ENCODE peak calls at places on chromosomes 2 and 18, in nine cellular contexts. One of them, this sample, is unnamed. For H3K27me3, the result is how much of the 10 kb centered on the place peaks cover.

GRCh38 chr2:189231719-189232323 is 52.3 kb upstream of the COL5A2 start:
- DNase-seq in IMR-90: no peak
- DNase-seq in naive thymus-derived CD4-positive, alpha-beta T cell: no peak
- DNase-seq in endodermal cell: no peak
- DNase-seq in BJ: no peak
- DNase-seq in psoas muscle: no peak
- DNase-seq in adipocyte: no peak
- DNase-seq in upper lobe of left lung: no peak
- DNase-seq in GM23338: no peak
- DNase-seq in this sample: no peak

GRCh38 chr2:225597911-225598310 is 198.4 kb downstream of the NYAP2 start:
- DNase-seq in BJ: no peak
- DNase-seq in adipocyte: no peak
- DNase-seq in endodermal cell: no peak
- DNase-seq in upper lobe of left lung: no peak
- DNase-seq in GM23338: no peak
- DNase-seq in naive thymus-derived CD4-positive, alpha-beta T cell: no peak
- DNase-seq in IMR-90: no peak
- DNase-seq in psoas muscle: no peak
- DNase-seq in this sample: no peak

GRCh38 chr2:152499921-152500320 is 164.9 kb downstream of the FMNL2 start:
- DNase-seq in naive thymus-derived CD4-positive, alpha-beta T cell: no peak
- DNase-seq in upper lobe of left lung: no peak
- DNase-seq in GM23338: no peak
- DNase-seq in endodermal cell: no peak
- DNase-seq in BJ: no peak
- DNase-seq in IMR-90: peak
- DNase-seq in psoas muscle: no peak
- DNase-seq in adipocyte: peak
- DNase-seq in this sample: peak

GRCh38 chr2:14420851-14421250 is 211.7 kb upstream of the LRATD1 start:
- DNase-seq in upper lobe of left lung: no peak
- DNase-seq in adipocyte: peak
- DNase-seq in IMR-90: peak
- DNase-seq in psoas muscle: no peak
- DNase-seq in GM23338: no peak
- DNase-seq in endodermal cell: no peak
- DNase-seq in BJ: peak
- DNase-seq in naive thymus-derived CD4-positive, alpha-beta T cell: no peak
- DNase-seq in this sample: no peak

GRCh38 chr2:177753682-177754475 is 318.7 kb downstream of the PDE11A start:
- DNase-seq in psoas muscle: peak
- DNase-seq in upper lobe of left lung: no peak
- DNase-seq in endodermal cell: peak
- DNase-seq in IMR-90: peak
- DNase-seq in GM23338: peak
- DNase-seq in adipocyte: peak
- DNase-seq in naive thymus-derived CD4-positive, alpha-beta T cell: no peak
- DNase-seq in BJ: peak
- DNase-seq in this sample: no peak

GRCh38 chr2:36352024-36352398 is 3.6 kb upstream of the CRIM1 start:
- DNase-seq in endodermal cell: peak
- DNase-seq in IMR-90: peak
- DNase-seq in naive thymus-derived CD4-positive, alpha-beta T cell: peak
- DNase-seq in upper lobe of left lung: no peak
- DNase-seq in psoas muscle: no peak
- DNase-seq in BJ: no peak
- DNase-seq in GM23338: peak
- DNase-seq in adipocyte: peak
- DNase-seq in this sample: no peak

GRCh38 chr2:67502346-67503065 is 105.4 kb downstream of the ETAA1 start:
- DNase-seq in naive thymus-derived CD4-positive, alpha-beta T cell: no peak
- DNase-seq in GM23338: no peak
- DNase-seq in IMR-90: peak
- DNase-seq in upper lobe of left lung: no peak
- DNase-seq in BJ: no peak
- DNase-seq in psoas muscle: no peak
- DNase-seq in endodermal cell: no peak
- DNase-seq in adipocyte: no peak
- DNase-seq in this sample: no peak

GRCh38 chr2:147910990-147911473 is 66.2 kb downstream of the ACVR2A start:
- DNase-seq in GM23338: peak
- DNase-seq in naive thymus-derived CD4-positive, alpha-beta T cell: peak
- DNase-seq in upper lobe of left lung: no peak
- DNase-seq in BJ: no peak
- DNase-seq in psoas muscle: no peak
- DNase-seq in IMR-90: peak
- DNase-seq in adipocyte: peak
- DNase-seq in endodermal cell: peak
- DNase-seq in this sample: peak

GRCh38 chr2:19274439-19274838 is 84.0 kb downstream of the OSR1 start:
- DNase-seq in GM23338: no peak
- DNase-seq in naive thymus-derived CD4-positive, alpha-beta T cell: no peak
- DNase-seq in psoas muscle: no peak
- DNase-seq in upper lobe of left lung: no peak
- DNase-seq in endodermal cell: no peak
- DNase-seq in BJ: no peak
- DNase-seq in adipocyte: no peak
- DNase-seq in IMR-90: peak
- DNase-seq in this sample: no peak

GRCh38 chr2:196234672-196235071 is 63.3 kb upstream of the STK17B start:
- DNase-seq in upper lobe of left lung: no peak
- DNase-seq in adipocyte: peak
- DNase-seq in GM23338: no peak
- DNase-seq in endodermal cell: no peak
- DNase-seq in naive thymus-derived CD4-positive, alpha-beta T cell: no peak
- DNase-seq in psoas muscle: no peak
- DNase-seq in BJ: no peak
- DNase-seq in IMR-90: peak
- DNase-seq in this sample: no peak

GRCh38 chr18:14086459-14087231 is 45.6 kb downstream of the ZNF519 start:
- DNase-seq in upper lobe of left lung: no peak
- DNase-seq in GM23338: peak
- DNase-seq in naive thymus-derived CD4-positive, alpha-beta T cell: no peak
- DNase-seq in psoas muscle: no peak
- DNase-seq in endodermal cell: peak
- DNase-seq in adipocyte: peak
- DNase-seq in IMR-90: peak
- DNase-seq in BJ: no peak
- DNase-seq in this sample: no peak

GRCh38 chr18:34650121-34650545 is 60.0 kb upstream of the DTNA start:
- DNase-seq in IMR-90: peak
- DNase-seq in BJ: peak
- DNase-seq in endodermal cell: no peak
- DNase-seq in GM23338: no peak
- DNase-seq in naive thymus-derived CD4-positive, alpha-beta T cell: no peak
- DNase-seq in upper lobe of left lung: no peak
- DNase-seq in adipocyte: peak
- DNase-seq in psoas muscle: no peak
- DNase-seq in this sample: peak

GRCh38 chr2:209323738-209324137 is 100.1 kb upstream of the MAP2 start:
- DNase-seq in GM23338: no peak
- DNase-seq in naive thymus-derived CD4-positive, alpha-beta T cell: no peak
- DNase-seq in BJ: no peak
- DNase-seq in endodermal cell: no peak
- DNase-seq in adipocyte: no peak
- DNase-seq in upper lobe of left lung: no peak
- DNase-seq in IMR-90: no peak
- DNase-seq in psoas muscle: no peak
- DNase-seq in this sample: no peak

GRCh38 chr2:138389067-138389466 is 112.5 kb upstream of the SPOPL start:
- DNase-seq in upper lobe of left lung: no peak
- DNase-seq in BJ: no peak
- DNase-seq in naive thymus-derived CD4-positive, alpha-beta T cell: no peak
- DNase-seq in endodermal cell: no peak
- DNase-seq in IMR-90: no peak
- DNase-seq in psoas muscle: no peak
- DNase-seq in adipocyte: no peak
- DNase-seq in GM23338: no peak
- DNase-seq in this sample: no peak

GRCh38 chr2:115129502-115129901 is 687.1 kb downstream of the DPP10 start:
- DNase-seq in naive thymus-derived CD4-positive, alpha-beta T cell: no peak
- DNase-seq in BJ: no peak
- DNase-seq in psoas muscle: no peak
- DNase-seq in adipocyte: no peak
- DNase-seq in GM23338: peak
- DNase-seq in IMR-90: no peak
- DNase-seq in endodermal cell: no peak
- DNase-seq in upper lobe of left lung: no peak
- DNase-seq in this sample: no peak

GRCh38 chr2:241867776-241868420 is 1.6 kb upstream of the RTP5 start:
- DNase-seq in upper lobe of left lung: peak
- DNase-seq in adipocyte: no peak
- DNase-seq in naive thymus-derived CD4-positive, alpha-beta T cell: peak
- DNase-seq in IMR-90: no peak
- DNase-seq in BJ: no peak
- DNase-seq in endodermal cell: no peak
- DNase-seq in psoas muscle: peak
- DNase-seq in GM23338: no peak
- DNase-seq in this sample: no peak

GRCh38 chr2:239553376-239554000 is 152.7 kb upstream of the HDAC4 start:
- DNase-seq in adipocyte: no peak
- DNase-seq in psoas muscle: no peak
- DNase-seq in GM23338: no peak
- DNase-seq in IMR-90: no peak
- DNase-seq in upper lobe of left lung: no peak
- DNase-seq in endodermal cell: no peak
- DNase-seq in BJ: no peak
- DNase-seq in naive thymus-derived CD4-positive, alpha-beta T cell: no peak
- DNase-seq in this sample: no peak
- H3K27me3 ChIP-seq in adipocyte: under half
- H3K27me3 ChIP-seq in psoas muscle: under half
- H3K27me3 ChIP-seq in GM23338: under half
- H3K27me3 ChIP-seq in IMR-90: under half
- H3K27me3 ChIP-seq in upper lobe of left lung: under half
- H3K27me3 ChIP-seq in endodermal cell: under half
- H3K27me3 ChIP-seq in BJ: under half
- H3K27me3 ChIP-seq in naive thymus-derived CD4-positive, alpha-beta T cell: under half
- H3K27me3 ChIP-seq in this sample: under half

DNA sequence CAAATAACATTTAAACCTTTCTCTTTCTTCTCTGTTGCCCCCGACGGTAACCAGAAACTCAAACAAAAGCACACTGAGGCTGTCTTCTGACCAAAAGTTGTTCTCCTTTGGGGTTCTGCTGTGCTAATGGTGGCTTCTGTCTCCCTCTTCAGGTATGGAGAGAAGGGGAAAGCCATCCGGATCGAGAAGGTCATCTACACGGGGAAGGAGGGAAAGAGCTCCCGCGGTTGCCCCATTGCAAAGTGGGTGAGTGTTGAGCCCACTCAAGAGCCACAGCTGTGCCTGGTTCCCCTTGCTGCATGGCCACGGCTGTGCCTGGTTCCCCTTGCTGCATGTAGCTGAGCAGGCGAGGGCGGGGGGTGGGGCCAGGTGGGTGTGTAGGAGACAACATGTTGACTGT is 67.4 kb downstream of the BOLA3 start:
- DNase-seq in adipocyte: no peak
- DNase-seq in psoas muscle: no peak
- DNase-seq in naive thymus-derived CD4-positive, alpha-beta T cell: no peak
- DNase-seq in BJ: no peak
- DNase-seq in endodermal cell: peak
- DNase-seq in upper lobe of left lung: no peak
- DNase-seq in IMR-90: no peak
- DNase-seq in GM23338: peak
- DNase-seq in this sample: no peak
- H3K4me3 ChIP-seq in adipocyte: no peak
- H3K4me3 ChIP-seq in psoas muscle: no peak
- H3K4me3 ChIP-seq in naive thymus-derived CD4-positive, alpha-beta T cell: no peak
- H3K4me3 ChIP-seq in BJ: no peak
- H3K4me3 ChIP-seq in endodermal cell: no peak
- H3K4me3 ChIP-seq in upper lobe of left lung: no peak
- H3K4me3 ChIP-seq in IMR-90: no peak
- H3K4me3 ChIP-seq in GM23338: no peak
- H3K4me3 ChIP-seq in this sample: no peak

GRCh38 chr2:39668576-39668975 is 2.9 kb downstream of the TMEM178A start:
- DNase-seq in IMR-90: no peak
- DNase-seq in adipocyte: no peak
- DNase-seq in BJ: no peak
- DNase-seq in psoas muscle: no peak
- DNase-seq in naive thymus-derived CD4-positive, alpha-beta T cell: no peak
- DNase-seq in GM23338: no peak
- DNase-seq in upper lobe of left lung: no peak
- DNase-seq in endodermal cell: no peak
- DNase-seq in this sample: no peak

GRCh38 chr2:39667142-39667880 is 1.6 kb downstream of the TMEM178A start:
- DNase-seq in GM23338: no peak
- DNase-seq in psoas muscle: no peak
- DNase-seq in BJ: no peak
- DNase-seq in IMR-90: no peak
- DNase-seq in naive thymus-derived CD4-positive, alpha-beta T cell: no peak
- DNase-seq in adipocyte: no peak
- DNase-seq in upper lobe of left lung: no peak
- DNase-seq in endodermal cell: no peak
- DNase-seq in this sample: no peak

GRCh38 chr2:39667881-39668276 is 2.2 kb downstream of the TMEM178A start:
- DNase-seq in GM23338: no peak
- DNase-seq in psoas muscle: no peak
- DNase-seq in endodermal cell: no peak
- DNase-seq in IMR-90: no peak
- DNase-seq in naive thymus-derived CD4-positive, alpha-beta T cell: no peak
- DNase-seq in BJ: no peak
- DNase-seq in adipocyte: no peak
- DNase-seq in upper lobe of left lung: no peak
- DNase-seq in this sample: no peak

GRCh38 chr2:39673018-39673417 is 7.3 kb downstream of the TMEM178A start:
- DNase-seq in BJ: no peak
- DNase-seq in GM23338: no peak
- DNase-seq in psoas muscle: no peak
- DNase-seq in endodermal cell: no peak
- DNase-seq in adipocyte: no peak
- DNase-seq in naive thymus-derived CD4-positive, alpha-beta T cell: no peak
- DNase-seq in IMR-90: no peak
- DNase-seq in upper lobe of left lung: no peak
- DNase-seq in this sample: no peak

GRCh38 chr2:39671606-39672005 is 5.9 kb downstream of the TMEM178A start:
- DNase-seq in BJ: no peak
- DNase-seq in upper lobe of left lung: no peak
- DNase-seq in GM23338: no peak
- DNase-seq in adipocyte: no peak
- DNase-seq in IMR-90: no peak
- DNase-seq in endodermal cell: no peak
- DNase-seq in naive thymus-derived CD4-positive, alpha-beta T cell: no peak
- DNase-seq in psoas muscle: no peak
- DNase-seq in this sample: no peak
- H3K27me3 ChIP-seq in BJ: under half
- H3K27me3 ChIP-seq in upper lobe of left lung: under half
- H3K27me3 ChIP-seq in GM23338: under half
- H3K27me3 ChIP-seq in adipocyte: half or more
- H3K27me3 ChIP-seq in IMR-90: half or more
- H3K27me3 ChIP-seq in endodermal cell: under half
- H3K27me3 ChIP-seq in naive thymus-derived CD4-positive, alpha-beta T cell: under half
- H3K27me3 ChIP-seq in psoas muscle: under half
- H3K27me3 ChIP-seq in this sample: under half

DNA sequence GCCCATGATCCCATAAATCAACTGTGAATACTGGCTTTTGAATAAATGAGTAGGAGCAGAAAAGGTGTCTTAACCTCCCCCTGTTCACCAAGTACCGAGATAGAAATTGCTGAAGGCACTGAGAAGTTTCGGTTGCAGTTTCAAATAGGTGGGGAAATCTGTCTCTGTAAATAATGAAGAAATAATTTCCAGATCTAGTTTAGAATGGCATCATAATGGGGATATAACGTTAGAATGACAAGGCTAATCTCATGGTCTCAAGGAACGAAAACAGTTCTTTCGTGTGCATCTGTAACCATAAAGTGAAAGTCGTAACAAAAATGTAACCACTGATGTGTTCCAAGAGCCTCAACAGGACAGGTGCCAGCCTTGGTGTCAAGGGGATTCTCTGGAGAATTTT is 49.9 kb upstream of the TMEM18 start:
- DNase-seq in BJ: no peak
- DNase-seq in psoas muscle: no peak
- DNase-seq in adipocyte: no peak
- DNase-seq in GM23338: no peak
- DNase-seq in upper lobe of left lung: no peak
- DNase-seq in IMR-90: no peak
- DNase-seq in endodermal cell: no peak
- DNase-seq in naive thymus-derived CD4-positive, alpha-beta T cell: no peak
- DNase-seq in this sample: no peak
- H3K4me3 ChIP-seq in BJ: no peak
- H3K4me3 ChIP-seq in psoas muscle: no peak
- H3K4me3 ChIP-seq in adipocyte: no peak
- H3K4me3 ChIP-seq in GM23338: no peak
- H3K4me3 ChIP-seq in upper lobe of left lung: no peak
- H3K4me3 ChIP-seq in IMR-90: no peak
- H3K4me3 ChIP-seq in endodermal cell: no peak
- H3K4me3 ChIP-seq in naive thymus-derived CD4-positive, alpha-beta T cell: no peak
- H3K4me3 ChIP-seq in this sample: no peak